ENCODE peak calls at places on chromosomes 4 and X, in six cellular contexts. One of them, this sample, is unnamed.

GRCh38 chrX:37580080-37580479 is 8.6 kb downstream of the LANCL3 start:
- DNase-seq in mesenchymal stem cell: no peak
- DNase-seq in IMR-90: no peak
- DNase-seq in trophoblast cell: peak
- DNase-seq in H1: no peak
- DNase-seq in neuronal stem cell: no peak
- DNase-seq in this sample: no peak

GRCh38 chrX:133723930-133724329 is 261.5 kb downstream of the GPC3 start:
- DNase-seq in mesenchymal stem cell: no peak
- DNase-seq in IMR-90: no peak
- DNase-seq in trophoblast cell: no peak
- DNase-seq in H1: no peak
- DNase-seq in neuronal stem cell: no peak
- DNase-seq in this sample: no peak

GRCh38 chr4:37737456-37737855 is 51.3 kb upstream of the RELL1 start:
- DNase-seq in mesenchymal stem cell: peak
- DNase-seq in IMR-90: peak
- DNase-seq in trophoblast cell: peak
- DNase-seq in H1: no peak
- DNase-seq in neuronal stem cell: no peak
- DNase-seq in this sample: no peak

GRCh38 chrX:323721-324628 is 5.4 kb upstream of the GTPBP6 start:
- DNase-seq in mesenchymal stem cell: peak
- DNase-seq in IMR-90: peak
- DNase-seq in trophoblast cell: peak
- DNase-seq in H1: no peak
- DNase-seq in neuronal stem cell: no peak
- DNase-seq in this sample: peak

GRCh38 chr4:8403173-8403753 is 37.3 kb downstream of the ACOX3 start:
- DNase-seq in mesenchymal stem cell: peak
- DNase-seq in IMR-90: peak
- DNase-seq in trophoblast cell: peak
- DNase-seq in H1: peak
- DNase-seq in neuronal stem cell: peak
- DNase-seq in this sample: peak

GRCh38 chrX:17706676-17707075 is 30.6 kb upstream of the SCML1 start:
- DNase-seq in mesenchymal stem cell: peak
- DNase-seq in IMR-90: peak
- DNase-seq in trophoblast cell: peak
- DNase-seq in H1: no peak
- DNase-seq in neuronal stem cell: no peak
- DNase-seq in this sample: no peak

GRCh38 chrX:109440475-109440874 is 41.4 kb downstream of the GUCY2F start:
- DNase-seq in mesenchymal stem cell: no peak
- DNase-seq in IMR-90: no peak
- DNase-seq in trophoblast cell: no peak
- DNase-seq in H1: no peak
- DNase-seq in neuronal stem cell: no peak
- DNase-seq in this sample: no peak

GRCh38 chrX:1529328-1529727 is 7.7 kb downstream of the P2RY8 start:
- DNase-seq in mesenchymal stem cell: no peak
- DNase-seq in IMR-90: no peak
- DNase-seq in trophoblast cell: no peak
- DNase-seq in H1: peak
- DNase-seq in neuronal stem cell: no peak
- DNase-seq in this sample: no peak

GRCh38 chr4:13476915-13477314 is 7.2 kb downstream of the RAB28 start:
- DNase-seq in mesenchymal stem cell: peak
- DNase-seq in IMR-90: peak
- DNase-seq in trophoblast cell: peak
- DNase-seq in H1: no peak
- DNase-seq in neuronal stem cell: no peak
- DNase-seq in this sample: no peak

GRCh38 chr4:88439161-88439760 is 17.7 kb upstream of the HERC5 start:
- DNase-seq in mesenchymal stem cell: no peak
- DNase-seq in IMR-90: no peak
- DNase-seq in trophoblast cell: peak
- DNase-seq in H1: no peak
- DNase-seq in neuronal stem cell: no peak
- DNase-seq in this sample: peak

GRCh38 chrX:18887177-18887820 is 96.6 kb downstream of the PHKA2 start:
- DNase-seq in mesenchymal stem cell: no peak
- DNase-seq in IMR-90: no peak
- DNase-seq in trophoblast cell: peak
- DNase-seq in H1: peak
- DNase-seq in neuronal stem cell: no peak
- DNase-seq in this sample: no peak

GRCh38 chr4:147447820-147448219 is 33.1 kb upstream of the EDNRA start:
- DNase-seq in mesenchymal stem cell: no peak
- DNase-seq in IMR-90: peak
- DNase-seq in trophoblast cell: no peak
- DNase-seq in H1: no peak
- DNase-seq in neuronal stem cell: no peak
- DNase-seq in this sample: no peak

GRCh38 chr4:184345573-184345922 is 127.9 kb upstream of the ENPP6 start:
- DNase-seq in mesenchymal stem cell: peak
- DNase-seq in IMR-90: peak
- DNase-seq in trophoblast cell: no peak
- DNase-seq in H1: no peak
- DNase-seq in neuronal stem cell: no peak
- DNase-seq in this sample: no peak

GRCh38 chr4:184348311-184349233 is 125.8 kb downstream of the IRF2 start:
- DNase-seq in mesenchymal stem cell: peak
- DNase-seq in IMR-90: peak
- DNase-seq in trophoblast cell: no peak
- DNase-seq in H1: no peak
- DNase-seq in neuronal stem cell: no peak
- DNase-seq in this sample: no peak

GRCh38 chr4:184349283-184350039 is 124.9 kb downstream of the IRF2 start:
- DNase-seq in mesenchymal stem cell: no peak
- DNase-seq in IMR-90: no peak
- DNase-seq in trophoblast cell: no peak
- DNase-seq in H1: no peak
- DNase-seq in neuronal stem cell: no peak
- DNase-seq in this sample: no peak

GRCh38 chr4:184344899-184345572 is 127.4 kb upstream of the ENPP6 start:
- DNase-seq in mesenchymal stem cell: no peak
- DNase-seq in IMR-90: no peak
- DNase-seq in trophoblast cell: peak
- DNase-seq in H1: no peak
- DNase-seq in neuronal stem cell: no peak
- DNase-seq in this sample: no peak

GRCh38 chr4:184347251-184348239 is 126.8 kb downstream of the IRF2 start:
- DNase-seq in mesenchymal stem cell: peak
- DNase-seq in IMR-90: peak
- DNase-seq in trophoblast cell: peak
- DNase-seq in H1: peak
- DNase-seq in neuronal stem cell: peak
- DNase-seq in this sample: peak
- H2AFZ ChIP-seq in mesenchymal stem cell: no peak
- H2AFZ ChIP-seq in IMR-90: peak
- H2AFZ ChIP-seq in trophoblast cell: peak
- H2AFZ ChIP-seq in H1: peak
- H2AFZ ChIP-seq in neuronal stem cell: peak
- H2AFZ ChIP-seq in this sample: peak

GRCh38 chr4:184649026-184649970 is at the start of the genes CASP3 and PRIMPOL:
- DNase-seq in mesenchymal stem cell: peak
- DNase-seq in IMR-90: peak
- DNase-seq in trophoblast cell: peak
- DNase-seq in H1: peak
- DNase-seq in neuronal stem cell: peak
- DNase-seq in this sample: peak
- H2BK120ac ChIP-seq in mesenchymal stem cell: peak
- H2BK120ac ChIP-seq in IMR-90: peak
- H2BK120ac ChIP-seq in trophoblast cell: peak
- H2BK120ac ChIP-seq in H1: peak
- H2BK120ac ChIP-seq in neuronal stem cell: peak
- H2BK120ac ChIP-seq in this sample: no peak

GRCh38 chrX:65598559-65599147 is 64.1 kb upstream of the LAS1L start:
- DNase-seq in mesenchymal stem cell: no peak
- DNase-seq in IMR-90: no peak
- DNase-seq in trophoblast cell: no peak
- DNase-seq in H1: no peak
- DNase-seq in neuronal stem cell: no peak
- DNase-seq in this sample: no peak
- H2AFZ ChIP-seq in mesenchymal stem cell: no peak
- H2AFZ ChIP-seq in IMR-90: no peak
- H2AFZ ChIP-seq in trophoblast cell: no peak
- H2AFZ ChIP-seq in H1: no peak
- H2AFZ ChIP-seq in neuronal stem cell: no peak
- H2AFZ ChIP-seq in this sample: no peak

DNA sequence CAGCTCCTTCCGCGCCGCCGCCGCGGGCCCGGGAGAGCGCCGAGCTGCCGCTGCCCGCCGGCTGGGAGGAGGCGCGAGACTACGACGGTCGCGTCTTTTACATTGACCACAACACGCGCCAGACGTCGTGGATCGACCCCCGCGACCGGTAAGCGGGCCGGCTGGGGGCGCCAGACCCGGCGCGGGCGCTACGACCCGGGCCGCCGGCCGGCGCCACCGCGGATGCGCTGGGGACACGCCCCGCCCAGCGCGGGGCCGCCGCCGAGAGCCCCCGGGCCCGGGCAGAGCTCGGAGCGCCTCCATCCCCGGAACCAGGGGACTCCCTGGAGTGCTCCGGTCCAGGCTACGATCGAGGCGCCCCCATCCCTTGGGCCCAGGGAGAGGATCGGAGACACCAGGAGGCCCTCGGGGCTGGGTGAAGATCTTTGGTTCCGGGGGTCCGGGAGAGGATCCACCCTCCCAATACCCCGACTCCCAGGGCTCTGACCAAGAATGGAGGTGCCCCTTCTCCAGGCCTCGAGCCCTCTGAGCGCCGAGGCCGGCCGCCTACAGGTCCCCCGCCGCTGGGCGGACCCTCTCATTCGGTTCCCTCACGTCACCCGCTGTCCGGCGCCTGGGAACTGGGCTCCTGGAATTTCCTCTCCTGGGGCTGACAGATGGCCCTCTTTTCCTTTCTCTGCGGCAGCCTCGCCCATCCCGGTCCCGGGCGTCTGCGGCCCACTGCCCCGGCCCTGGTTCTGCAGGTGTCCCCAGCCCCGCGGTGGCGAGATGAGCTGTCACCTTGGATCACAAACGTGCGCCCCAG is 48.8 kb downstream of the CLDN34 start:
- DNase-seq in mesenchymal stem cell: peak
- DNase-seq in IMR-90: peak
- DNase-seq in trophoblast cell: peak
- DNase-seq in H1: peak
- DNase-seq in neuronal stem cell: no peak
- DNase-seq in this sample: peak
- H2BK120ac ChIP-seq in mesenchymal stem cell: peak
- H2BK120ac ChIP-seq in IMR-90: no peak
- H2BK120ac ChIP-seq in trophoblast cell: peak
- H2BK120ac ChIP-seq in H1: no peak
- H2BK120ac ChIP-seq in neuronal stem cell: no peak
- H2BK120ac ChIP-seq in this sample: no peak

GRCh38 chr4:52014903-52015302 is 5.3 kb downstream of the LRRC66 start:
- DNase-seq in mesenchymal stem cell: no peak
- DNase-seq in IMR-90: no peak
- DNase-seq in trophoblast cell: no peak
- DNase-seq in H1: no peak
- DNase-seq in neuronal stem cell: no peak
- DNase-seq in this sample: no peak
- H2AFZ ChIP-seq in mesenchymal stem cell: no peak
- H2AFZ ChIP-seq in IMR-90: no peak
- H2AFZ ChIP-seq in trophoblast cell: no peak
- H2AFZ ChIP-seq in H1: no peak
- H2AFZ ChIP-seq in neuronal stem cell: peak
- H2AFZ ChIP-seq in this sample: no peak

GRCh38 chrX:55490121-55490520 is 473 bp upstream of the USP51 start:
- DNase-seq in mesenchymal stem cell: no peak
- DNase-seq in IMR-90: no peak
- DNase-seq in trophoblast cell: no peak
- DNase-seq in H1: no peak
- DNase-seq in neuronal stem cell: no peak
- DNase-seq in this sample: no peak
- H2BK120ac ChIP-seq in mesenchymal stem cell: no peak
- H2BK120ac ChIP-seq in IMR-90: no peak
- H2BK120ac ChIP-seq in trophoblast cell: peak
- H2BK120ac ChIP-seq in H1: no peak
- H2BK120ac ChIP-seq in neuronal stem cell: no peak
- H2BK120ac ChIP-seq in this sample: no peak

This sample was measured in H9.